ENCODE peak calls at places on chromosomes 7 and 10, in ten cellular contexts. One of them, this sample, is unnamed.

GRCh38 chr7:47635091-47636090 is 53.5 kb upstream of the TNS3 start:
- DNase-seq in NCI-H1930: no peak
- DNase-seq in endothelial cell: no peak
- DNase-seq in CD4-positive, alpha-beta memory T cell: no peak
- DNase-seq in AG10803: no peak
- DNase-seq in GM23338: peak; percentile 50
- DNase-seq in LoVo: peak; percentile 39
- DNase-seq in CD4-positive, alpha-beta T cell: no peak
- DNase-seq in cerebellum: no peak
- DNase-seq in GM04504: no peak
- DNase-seq in this sample: peak; percentile 60

GRCh38 chr10:71079761-71080380 is 132.5 kb upstream of the UNC5B start:
- DNase-seq in GM04504: no peak
- DNase-seq in CD4-positive, alpha-beta memory T cell: no peak
- DNase-seq in LoVo: no peak
- DNase-seq in cerebellum: no peak
- DNase-seq in endothelial cell: no peak
- DNase-seq in AG10803: no peak
- DNase-seq in NCI-H1930: no peak
- DNase-seq in GM23338: no peak
- DNase-seq in CD4-positive, alpha-beta T cell: no peak
- DNase-seq in this sample: no peak

GRCh38 chr7:140607441-140607989 is 33.1 kb downstream of the DENND2A start:
- DNase-seq in CD4-positive, alpha-beta T cell: no peak
- DNase-seq in CD4-positive, alpha-beta memory T cell: no peak
- DNase-seq in GM04504: peak; percentile 49
- DNase-seq in endothelial cell: no peak
- DNase-seq in cerebellum: peak; percentile 36
- DNase-seq in GM23338: no peak
- DNase-seq in NCI-H1930: no peak
- DNase-seq in AG10803: peak; percentile 92
- DNase-seq in LoVo: no peak
- DNase-seq in this sample: peak; percentile 32

GRCh38 chr10:73650537-73651331 is 5.1 kb downstream of the SYNPO2L start:
- DNase-seq in LoVo: no peak
- DNase-seq in endothelial cell: no peak
- DNase-seq in GM23338: no peak
- DNase-seq in NCI-H1930: no peak
- DNase-seq in cerebellum: no peak
- DNase-seq in GM04504: peak; percentile 13
- DNase-seq in CD4-positive, alpha-beta memory T cell: no peak
- DNase-seq in AG10803: peak; percentile 77
- DNase-seq in CD4-positive, alpha-beta T cell: no peak
- DNase-seq in this sample: no peak

GRCh38 chr7:2301510-2301860 is 12.8 kb downstream of the SNX8 start:
- DNase-seq in AG10803: peak; percentile 25
- DNase-seq in LoVo: no peak
- DNase-seq in NCI-H1930: no peak
- DNase-seq in CD4-positive, alpha-beta T cell: no peak
- DNase-seq in CD4-positive, alpha-beta memory T cell: no peak
- DNase-seq in GM23338: peak; percentile 90
- DNase-seq in GM04504: no peak
- DNase-seq in cerebellum: no peak
- DNase-seq in endothelial cell: no peak
- DNase-seq in this sample: no peak

GRCh38 chr10:43576062-43576461 is 1.6 kb upstream of the ZNF239 start:
- DNase-seq in NCI-H1930: no peak
- DNase-seq in CD4-positive, alpha-beta memory T cell: no peak
- DNase-seq in AG10803: no peak
- DNase-seq in cerebellum: no peak
- DNase-seq in endothelial cell: no peak
- DNase-seq in GM04504: no peak
- DNase-seq in CD4-positive, alpha-beta T cell: no peak
- DNase-seq in GM23338: no peak
- DNase-seq in LoVo: no peak
- DNase-seq in this sample: no peak

GRCh38 chr10:370222-370825 is 235.1 kb downstream of the ZMYND11 start:
- DNase-seq in CD4-positive, alpha-beta T cell: no peak
- DNase-seq in cerebellum: no peak
- DNase-seq in GM04504: no peak
- DNase-seq in GM23338: no peak
- DNase-seq in CD4-positive, alpha-beta memory T cell: no peak
- DNase-seq in endothelial cell: no peak
- DNase-seq in AG10803: no peak
- DNase-seq in NCI-H1930: no peak
- DNase-seq in LoVo: no peak
- DNase-seq in this sample: no peak

GRCh38 chr10:112122827-112123226 is 60.7 kb downstream of the GPAM start:
- DNase-seq in CD4-positive, alpha-beta T cell: no peak
- DNase-seq in GM04504: no peak
- DNase-seq in LoVo: no peak
- DNase-seq in CD4-positive, alpha-beta memory T cell: no peak
- DNase-seq in endothelial cell: no peak
- DNase-seq in cerebellum: no peak
- DNase-seq in GM23338: no peak
- DNase-seq in AG10803: no peak
- DNase-seq in NCI-H1930: no peak
- DNase-seq in this sample: no peak

GRCh38 chr10:111515706-111516105 is 438.9 kb downstream of the ADRA2A start:
- DNase-seq in endothelial cell: no peak
- DNase-seq in AG10803: no peak
- DNase-seq in NCI-H1930: no peak
- DNase-seq in CD4-positive, alpha-beta T cell: no peak
- DNase-seq in GM04504: no peak
- DNase-seq in CD4-positive, alpha-beta memory T cell: no peak
- DNase-seq in GM23338: no peak
- DNase-seq in LoVo: no peak
- DNase-seq in cerebellum: no peak
- DNase-seq in this sample: no peak

GRCh38 chr10:83190614-83191013 is 948.7 kb upstream of the GHITM start:
- DNase-seq in NCI-H1930: no peak
- DNase-seq in endothelial cell: no peak
- DNase-seq in GM23338: no peak
- DNase-seq in cerebellum: no peak
- DNase-seq in GM04504: no peak
- DNase-seq in CD4-positive, alpha-beta T cell: no peak
- DNase-seq in AG10803: no peak
- DNase-seq in CD4-positive, alpha-beta memory T cell: no peak
- DNase-seq in LoVo: no peak
- DNase-seq in this sample: no peak

GRCh38 chr10:3528271-3528670 is 256.7 kb downstream of the KLF6 start:
- DNase-seq in NCI-H1930: no peak
- DNase-seq in GM23338: no peak
- DNase-seq in cerebellum: no peak
- DNase-seq in GM04504: no peak
- DNase-seq in CD4-positive, alpha-beta memory T cell: no peak
- DNase-seq in endothelial cell: no peak
- DNase-seq in CD4-positive, alpha-beta T cell: no peak
- DNase-seq in AG10803: peak; percentile 49
- DNase-seq in LoVo: no peak
- DNase-seq in this sample: no peak

GRCh38 chr7:2175514-2175913 is 57.2 kb downstream of the MAD1L1 start:
- DNase-seq in AG10803: peak; percentile 99
- DNase-seq in GM04504: peak; percentile 98
- DNase-seq in cerebellum: no peak
- DNase-seq in NCI-H1930: no peak
- DNase-seq in CD4-positive, alpha-beta T cell: no peak
- DNase-seq in LoVo: peak; percentile 69
- DNase-seq in GM23338: peak; percentile 33
- DNase-seq in endothelial cell: no peak
- DNase-seq in CD4-positive, alpha-beta memory T cell: no peak
- DNase-seq in this sample: no peak

GRCh38 chr10:81127931-81128330 is 590.2 kb downstream of the SH2D4B start:
- DNase-seq in GM04504: no peak
- DNase-seq in endothelial cell: no peak
- DNase-seq in cerebellum: no peak
- DNase-seq in NCI-H1930: no peak
- DNase-seq in CD4-positive, alpha-beta T cell: no peak
- DNase-seq in GM23338: no peak
- DNase-seq in LoVo: no peak
- DNase-seq in AG10803: no peak
- DNase-seq in CD4-positive, alpha-beta memory T cell: no peak
- DNase-seq in this sample: no peak

GRCh38 chr7:151059362-151060112 is at the start of gene SLC4A2:
- DNase-seq in AG10803: peak; percentile 63
- DNase-seq in NCI-H1930: peak; percentile 87
- DNase-seq in endothelial cell: peak; percentile 65
- DNase-seq in GM04504: no peak
- DNase-seq in GM23338: peak; percentile 93
- DNase-seq in cerebellum: peak; percentile 89
- DNase-seq in LoVo: peak; percentile 77
- DNase-seq in CD4-positive, alpha-beta memory T cell: peak; percentile 66
- DNase-seq in CD4-positive, alpha-beta T cell: peak; percentile 70
- DNase-seq in this sample: peak; percentile 44

GRCh38 chr7:27553288-27553687 is 109.4 kb downstream of the HIBADH start:
- DNase-seq in GM23338: no peak
- DNase-seq in CD4-positive, alpha-beta memory T cell: no peak
- DNase-seq in AG10803: no peak
- DNase-seq in NCI-H1930: no peak
- DNase-seq in endothelial cell: no peak
- DNase-seq in cerebellum: no peak
- DNase-seq in GM04504: no peak
- DNase-seq in CD4-positive, alpha-beta T cell: no peak
- DNase-seq in LoVo: no peak
- DNase-seq in this sample: no peak

GRCh38 chr7:92634125-92634710 is 44.0 kb upstream of the FAM133B start:
- DNase-seq in endothelial cell: no peak
- DNase-seq in LoVo: no peak
- DNase-seq in cerebellum: no peak
- DNase-seq in GM23338: no peak
- DNase-seq in GM04504: no peak
- DNase-seq in CD4-positive, alpha-beta T cell: no peak
- DNase-seq in NCI-H1930: no peak
- DNase-seq in CD4-positive, alpha-beta memory T cell: no peak
- DNase-seq in AG10803: peak; percentile 58
- DNase-seq in this sample: no peak

GRCh38 chr10:51321968-51322367 is 247.7 kb downstream of the PRKG1 start:
- DNase-seq in NCI-H1930: no peak
- DNase-seq in LoVo: no peak
- DNase-seq in GM23338: no peak
- DNase-seq in CD4-positive, alpha-beta T cell: no peak
- DNase-seq in CD4-positive, alpha-beta memory T cell: no peak
- DNase-seq in AG10803: peak; percentile 78
- DNase-seq in GM04504: peak; percentile 58
- DNase-seq in endothelial cell: no peak
- DNase-seq in cerebellum: no peak
- DNase-seq in this sample: no peak

GRCh38 chr10:16745061-16745460 is 72.2 kb downstream of the RSU1 start:
- DNase-seq in AG10803: no peak
- DNase-seq in CD4-positive, alpha-beta memory T cell: no peak
- DNase-seq in NCI-H1930: no peak
- DNase-seq in GM04504: no peak
- DNase-seq in CD4-positive, alpha-beta T cell: no peak
- DNase-seq in GM23338: no peak
- DNase-seq in LoVo: no peak
- DNase-seq in endothelial cell: no peak
- DNase-seq in cerebellum: no peak
- DNase-seq in this sample: no peak

GRCh38 chr7:23012797-23013714 is 874 bp downstream of the HYCC1 start:
- DNase-seq in cerebellum: no peak
- DNase-seq in CD4-positive, alpha-beta T cell: peak; percentile 5
- DNase-seq in GM23338: peak; percentile 51
- DNase-seq in GM04504: no peak
- DNase-seq in endothelial cell: peak; percentile 56
- DNase-seq in CD4-positive, alpha-beta memory T cell: peak; percentile 13
- DNase-seq in LoVo: no peak
- DNase-seq in AG10803: peak; percentile 7
- DNase-seq in NCI-H1930: no peak
- DNase-seq in this sample: peak; percentile 26

GRCh38 chr10:33125522-33125921 is 167.5 kb upstream of the ITGB1 start:
- DNase-seq in GM23338: no peak
- DNase-seq in AG10803: no peak
- DNase-seq in endothelial cell: no peak
- DNase-seq in CD4-positive, alpha-beta memory T cell: no peak
- DNase-seq in GM04504: no peak
- DNase-seq in CD4-positive, alpha-beta T cell: no peak
- DNase-seq in LoVo: no peak
- DNase-seq in NCI-H1930: no peak
- DNase-seq in cerebellum: no peak
- DNase-seq in this sample: no peak

GRCh38 chr10:70331486-70332268 is 47.9 kb upstream of the NPFFR1 start:
- DNase-seq in NCI-H1930: no peak
- DNase-seq in AG10803: peak; percentile 93
- DNase-seq in LoVo: peak; percentile 88
- DNase-seq in endothelial cell: no peak
- DNase-seq in cerebellum: peak; percentile 63
- DNase-seq in GM04504: peak; percentile 81
- DNase-seq in GM23338: peak; percentile 35
- DNase-seq in CD4-positive, alpha-beta T cell: no peak
- DNase-seq in CD4-positive, alpha-beta memory T cell: peak; percentile 30
- DNase-seq in this sample: peak; percentile 72

GRCh38 chr7:148304456-148304855 is 286.1 kb upstream of the C7orf33 start:
- DNase-seq in CD4-positive, alpha-beta T cell: no peak
- DNase-seq in endothelial cell: no peak
- DNase-seq in GM23338: no peak
- DNase-seq in CD4-positive, alpha-beta memory T cell: no peak
- DNase-seq in LoVo: no peak
- DNase-seq in NCI-H1930: no peak
- DNase-seq in cerebellum: no peak
- DNase-seq in GM04504: no peak
- DNase-seq in AG10803: no peak
- DNase-seq in this sample: no peak

GRCh38 chr10:11757452-11757819 is 15.3 kb downstream of the ECHDC3 start:
- DNase-seq in GM04504: peak; percentile 62
- DNase-seq in NCI-H1930: no peak
- DNase-seq in CD4-positive, alpha-beta memory T cell: no peak
- DNase-seq in endothelial cell: no peak
- DNase-seq in CD4-positive, alpha-beta T cell: no peak
- DNase-seq in GM23338: no peak
- DNase-seq in LoVo: no peak
- DNase-seq in AG10803: peak; percentile 76
- DNase-seq in cerebellum: no peak
- DNase-seq in this sample: no peak

GRCh38 chr7:94970085-94970576 is 62.7 kb downstream of the PPP1R9A start:
- DNase-seq in GM04504: no peak
- DNase-seq in GM23338: no peak
- DNase-seq in NCI-H1930: no peak
- DNase-seq in LoVo: no peak
- DNase-seq in cerebellum: no peak
- DNase-seq in AG10803: no peak
- DNase-seq in CD4-positive, alpha-beta T cell: no peak
- DNase-seq in endothelial cell: no peak
- DNase-seq in CD4-positive, alpha-beta memory T cell: no peak
- DNase-seq in this sample: no peak

GRCh38 chr7:155306677-155307470 is 9.2 kb downstream of the INSIG1 start:
- DNase-seq in cerebellum: peak; percentile 15
- DNase-seq in LoVo: no peak
- DNase-seq in NCI-H1930: no peak
- DNase-seq in CD4-positive, alpha-beta T cell: no peak
- DNase-seq in AG10803: no peak
- DNase-seq in endothelial cell: no peak
- DNase-seq in GM23338: no peak
- DNase-seq in GM04504: no peak
- DNase-seq in CD4-positive, alpha-beta memory T cell: no peak
- DNase-seq in this sample: peak; percentile 39

GRCh38 chr10:127906548-127907377 is at the start of gene PTPRE:
- DNase-seq in GM23338: peak; percentile 83
- DNase-seq in LoVo: peak; percentile 78
- DNase-seq in cerebellum: peak; percentile 83
- DNase-seq in CD4-positive, alpha-beta memory T cell: peak; percentile 59
- DNase-seq in NCI-H1930: peak; percentile 37
- DNase-seq in AG10803: peak; percentile 53
- DNase-seq in CD4-positive, alpha-beta T cell: peak; percentile 55
- DNase-seq in GM04504: peak; percentile 28
- DNase-seq in endothelial cell: peak; percentile 87
- DNase-seq in this sample: peak; percentile 64

GRCh38 chr10:120794390-120794789 is 56.8 kb upstream of the WDR11 start:
- DNase-seq in endothelial cell: no peak
- DNase-seq in NCI-H1930: no peak
- DNase-seq in CD4-positive, alpha-beta T cell: no peak
- DNase-seq in GM04504: no peak
- DNase-seq in LoVo: no peak
- DNase-seq in GM23338: no peak
- DNase-seq in CD4-positive, alpha-beta memory T cell: no peak
- DNase-seq in cerebellum: no peak
- DNase-seq in AG10803: no peak
- DNase-seq in this sample: peak; percentile 13

GRCh38 chr7:137169282-137169698 is 174.2 kb downstream of the PTN start:
- DNase-seq in LoVo: peak; percentile 55
- DNase-seq in CD4-positive, alpha-beta memory T cell: no peak
- DNase-seq in cerebellum: peak; percentile 9
- DNase-seq in endothelial cell: peak; percentile 61
- DNase-seq in CD4-positive, alpha-beta T cell: no peak
- DNase-seq in GM23338: peak; percentile 88
- DNase-seq in NCI-H1930: peak; percentile 65
- DNase-seq in AG10803: peak; percentile 76
- DNase-seq in GM04504: peak; percentile 55
- DNase-seq in this sample: peak; percentile 49